ENCODE peak calls at places on chromosomes 5 and 9, in six cellular contexts. K, I, S, R, Q and W are unnamed samples.
A peak's percentile ranks its signal among the peaks of the same experiment; 100 is the strongest.

GRCh38 chr9:120344230-120344629 is 235.7 kb downstream of the CDK5RAP2 start:
- DNase-seq in I (peak; percentile 84), S (peak; percentile 79), Q (peak; percentile 23), R (peak; percentile 47), K (no peak), W (no peak)

GRCh38 chr5:57174128-57174849 is 430 bp downstream of the GPBP1 start:
- DNase-seq in R (no peak), I (peak; percentile 70), Q (peak; percentile 61), S (peak; percentile 16), K (no peak), W (peak; percentile 69)

GRCh38 chr5:145233461-145233860 is 601.7 kb downstream of the PRELID2 start:
- DNase-seq in S (no peak), I (no peak), Q (peak; percentile 21), R (no peak), K (no peak), W (no peak)

GRCh38 chr5:1879292-1880263 is 3.1 kb downstream of the IRX4 start:
- DNase-seq in R (no peak), I (no peak), S (no peak), K (peak; percentile 24), Q (no peak), W (no peak)

GRCh38 chr5:81787843-81788242 is 36.9 kb upstream of the SSBP2 start:
- DNase-seq in I (peak; percentile 60), K (peak; percentile 23), S (no peak), Q (peak; percentile 41), R (no peak), W (peak; percentile 80)

GRCh38 chr5:178486305-178486704 is 103.9 kb downstream of the COL23A1 start:
- DNase-seq in I (no peak), R (no peak), S (no peak), K (no peak), Q (no peak), W (no peak)

GRCh38 chr5:150640311-150641005 is at the start of gene SYNPO:
- DNase-seq in S (peak; percentile 94), R (no peak), K (no peak), I (peak; percentile 99), Q (peak; percentile 87), W (no peak)

GRCh38 chr5:172540099-172540870 is 86.0 kb upstream of the SH3PXD2B start:
- DNase-seq in Q (no peak), I (no peak), S (no peak), K (no peak), R (no peak), W (no peak)

GRCh38 chr5:173397531-173397930 is 69.3 kb upstream of the STC2 start:
- DNase-seq in I (peak; percentile 5), Q (no peak), R (no peak), S (no peak), K (no peak), W (no peak)

GRCh38 chr9:16387382-16387781 is 483.1 kb downstream of the BNC2 start:
- DNase-seq in S (no peak), R (no peak), K (no peak), Q (no peak), I (peak; percentile 39), W (no peak)

GRCh38 chr9:4762108-4762888 is 21.3 kb upstream of the AK3 start:
- DNase-seq in Q (peak; percentile 86), K (peak; percentile 81), S (peak; percentile 85), I (peak; percentile 69), R (peak; percentile 78), W (peak; percentile 87)

GRCh38 chr9:85723220-85723619 is 18.5 kb downstream of the AGTPBP1 start:
- DNase-seq in R (no peak), S (no peak), I (no peak), Q (peak; percentile 45), K (peak; percentile 69), W (no peak)

GRCh38 chr9:104992696-104993095 is 64.7 kb upstream of the ABCA1 start:
- DNase-seq in Q (peak; percentile 32), R (no peak), S (no peak), I (peak; percentile 17), K (no peak), W (no peak)

GRCh38 chr5:6734243-6734695 is 21.0 kb downstream of the TENT4A start:
- DNase-seq in R (no peak), K (no peak), S (no peak), I (peak; percentile 66), Q (no peak), W (no peak)

GRCh38 chr5:149212203-149212951 is 59.3 kb upstream of the AFAP1L1 start:
- DNase-seq in S (peak; percentile 38), R (no peak), K (no peak), Q (peak; percentile 35), I (peak; percentile 98), W (no peak)

GRCh38 chr9:137348781-137349470 is 46.9 kb upstream of the NRARP start:
- DNase-seq in K (no peak), S (no peak), I (no peak), R (no peak), Q (no peak), W (no peak)
- H3K9me3 ChIP-seq in K (peaks cover 3% of the 10 kb centered on the region), S (no peaks in the 10 kb centered on the region), I (no peaks in the 10 kb centered on the region), R (no peaks in the 10 kb centered on the region), Q (no peaks in the 10 kb centered on the region), W (no peaks in the 10 kb centered on the region)

GRCh38 chr5:105565531-105565930 is 2002.9 kb upstream of the NUDT12 start:
- DNase-seq in S (no peak), K (no peak), R (no peak), Q (no peak), I (no peak), W (no peak)

GRCh38 chr5:105563842-105564241 is 2001.3 kb upstream of the NUDT12 start:
- DNase-seq in R (no peak), S (no peak), Q (no peak), I (no peak), K (no peak), W (no peak)
- H3K4me3 ChIP-seq in R (no peak overlapping the region), S (no peak overlapping the region), Q (no peak overlapping the region), I (no peak overlapping the region), K (no peak overlapping the region), W (no peak overlapping the region)

GRCh38 chr5:83209963-83210362 is 132.6 kb downstream of the XRCC4 start:
- DNase-seq in S (no peak), R (no peak), Q (no peak), K (no peak), I (no peak), W (no peak)
- TF ChIP-seq EZH2phosphoT487 in S (no peak), R (no peak), Q (no peak), K (no peak), I (no peak), W (no peak)

GRCh38 chr9:25505644-25506043 is 172.6 kb downstream of the TUSC1 start:
- DNase-seq in K (no peak), R (no peak), I (no peak), Q (no peak), S (no peak), W (no peak)
- H3K9me3 ChIP-seq in K (no peaks in the 10 kb centered on the region), R (peaks cover 11% of the 10 kb centered on the region), I (no peaks in the 10 kb centered on the region), Q (no peaks in the 10 kb centered on the region), S (no peaks in the 10 kb centered on the region), W (no peaks in the 10 kb centered on the region)

GRCh38 chr9:97503862-97504210 is 2.4 kb downstream of the TMOD1 start:
- DNase-seq in R (no peak), K (no peak), I (no peak), Q (no peak), S (no peak), W (no peak)
- H3K4me3 ChIP-seq in R (no peak overlapping the region), K (no peak overlapping the region), I (no peak overlapping the region), Q (no peak overlapping the region), S (no peak overlapping the region), W (no peak overlapping the region)

GRCh38 chr9:122381206-122381950 is 10.6 kb downstream of the PTGS1 start:
- DNase-seq in K (no peak), S (no peak), Q (no peak), I (no peak), R (no peak), W (no peak)

GRCh38 chr9:122387526-122387925 is 16.7 kb downstream of the PTGS1 start:
- DNase-seq in I (no peak), S (no peak), K (no peak), Q (no peak), R (no peak), W (no peak)

GRCh38 chr9:122382901-122383850 is 12.4 kb downstream of the PTGS1 start:
- DNase-seq in K (no peak), S (no peak), R (no peak), Q (no peak), I (peak; percentile 80), W (no peak)

GRCh38 chr9:122386316-122386872 is 15.6 kb downstream of the PTGS1 start:
- DNase-seq in Q (no peak), S (no peak), I (no peak), K (no peak), R (no peak), W (no peak)

DNA sequence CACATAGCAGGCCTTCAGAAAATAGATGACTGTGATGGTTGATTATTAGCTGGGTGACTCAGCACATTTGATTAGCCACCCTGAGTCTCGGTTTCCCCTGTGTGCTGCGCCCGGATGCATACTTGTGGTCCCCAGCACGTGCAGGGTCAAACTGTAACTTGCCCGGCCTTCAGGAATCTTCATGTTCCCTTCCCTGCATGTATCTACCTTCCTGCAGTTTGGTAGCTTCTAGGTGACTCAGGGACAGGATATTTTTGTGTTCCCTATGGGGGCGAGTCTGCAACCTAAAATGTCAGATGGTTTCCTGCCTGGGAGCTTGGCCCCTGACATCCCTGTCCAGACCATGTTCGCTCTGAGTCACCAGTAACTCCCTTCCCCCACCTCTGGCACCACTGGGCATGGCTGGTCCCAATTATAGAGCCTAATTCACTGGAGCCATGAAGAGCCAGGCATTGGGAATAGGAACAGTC is 13.2 kb downstream of the PTGS1 start:
- DNase-seq in Q (no peak), S (peak; percentile 27), K (no peak), R (no peak), I (peak; percentile 87), W (no peak)
- TF ChIP-seq EZH2phosphoT487 in Q (no peak), S (no peak), K (no peak), R (no peak), I (no peak), W (no peak)

DNA sequence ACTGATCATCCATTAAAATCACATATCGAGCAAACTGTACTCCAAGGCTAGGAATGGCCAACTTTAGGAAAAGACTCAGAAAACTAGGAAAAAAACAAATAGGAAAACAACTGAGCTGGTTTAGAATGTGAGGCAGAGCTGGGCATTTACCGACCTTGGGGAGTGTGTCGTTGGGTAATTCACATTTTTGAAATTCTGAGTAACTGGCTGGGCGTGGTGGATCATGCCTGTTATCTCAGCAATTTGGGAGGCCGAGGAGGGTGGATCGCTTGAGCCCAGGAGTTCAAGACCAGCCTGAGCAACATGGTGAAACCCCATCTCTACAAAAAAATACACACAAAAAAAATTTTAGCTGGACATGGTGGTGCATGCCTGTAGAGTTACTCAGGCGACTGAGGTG is 70.1 kb downstream of the ZFAND5 start:
- DNase-seq in S (no peak), K (no peak), R (no peak), Q (peak; percentile 48), I (no peak), W (no peak)
- H3K9me3 ChIP-seq in S (no peaks in the 10 kb centered on the region), K (no peaks in the 10 kb centered on the region), R (no peaks in the 10 kb centered on the region), Q (no peaks in the 10 kb centered on the region), I (no peaks in the 10 kb centered on the region), W (no peaks in the 10 kb centered on the region)